ENCODE peak calls at places on chromosomes 1 and 21, in ten cellular contexts. F, S, O, D, M, E, W, V, Y and I are unnamed samples.

GRCh38 chr1:1310476-1311053 is 2.2 kb downstream of the PUSL1 start:
- DNase-seq in V (no peak), M (no peak), F (no peak), W (no peak), D (peak; percentile 16), E (no peak), Y (no peak), O (no peak), S (no peak), I (no peak)

GRCh38 chr1:1926346-1926811 is 7.3 kb upstream of the TMEM52 start:
- DNase-seq in F (no peak), M (no peak), W (no peak), S (no peak), E (no peak), Y (no peak), V (no peak), D (no peak), O (no peak), I (no peak)

GRCh38 chr1:197801111-197801482 is 25.8 kb upstream of the DENND1B start:
- DNase-seq in W (no peak), F (no peak), M (no peak), E (no peak), D (no peak), V (no peak), O (no peak), S (no peak), Y (no peak), I (no peak)

GRCh38 chr21:22536511-22536910 is 1538.3 kb downstream of the NCAM2 start:
- DNase-seq in D (peak; percentile 56), E (no peak), F (no peak), O (no peak), V (no peak), W (no peak), Y (no peak), M (peak; percentile 51), S (no peak), I (no peak)

GRCh38 chr1:54716299-54717047 is 812 bp downstream of the TTC4 start:
- DNase-seq in W (no peak), F (no peak), Y (no peak), S (no peak), E (no peak), D (no peak), M (peak; percentile 43), O (no peak), V (no peak), I (no peak)

GRCh38 chr1:180911640-180912161 is 996 bp upstream of the KIAA1614 start:
- DNase-seq in O (no peak), D (peak; percentile 48), S (no peak), E (no peak), V (no peak), Y (no peak), F (no peak), W (no peak), M (peak; percentile 15), I (no peak)

GRCh38 chr1:181089017-181089776 is 697 bp downstream of the IER5 start:
- DNase-seq in F (no peak), D (no peak), O (peak; percentile 75), M (no peak), E (no peak), V (no peak), W (peak; percentile 10), Y (peak; percentile 45), S (peak; percentile 58), I (no peak)

GRCh38 chr1:4018721-4019521 is 118.8 kb upstream of the C1orf174 start:
- DNase-seq in F (no peak), V (no peak), E (no peak), M (no peak), D (no peak), W (no peak), Y (no peak), S (no peak), O (no peak), I (no peak)

GRCh38 chr21:46274797-46275390 is 10.5 kb downstream of the MCM3AP start:
- DNase-seq in O (no peak), Y (no peak), W (no peak), F (no peak), S (no peak), E (no peak), V (no peak), M (no peak), D (no peak), I (no peak)

GRCh38 chr1:47449702-47450552 is 12.1 kb downstream of the FOXD2 start:
- DNase-seq in E (no peak), F (no peak), S (no peak), Y (no peak), W (no peak), O (peak; percentile 83), D (no peak), V (no peak), M (no peak), I (no peak)

GRCh38 chr21:42366292-42367010 is at the start of gene TFF1:
- DNase-seq in E (no peak), V (no peak), W (no peak), O (no peak), F (no peak), Y (no peak), S (no peak), M (no peak), D (no peak), I (no peak)

GRCh38 chr1:52321051-52321450 is 45.0 kb downstream of the CC2D1B start:
- DNase-seq in W (no peak), Y (no peak), M (no peak), D (no peak), S (no peak), F (no peak), O (no peak), V (no peak), E (no peak), I (no peak)

GRCh38 chr1:214244841-214245240 is 36.1 kb upstream of the SMYD2 start:
- DNase-seq in Y (no peak), O (no peak), F (no peak), M (no peak), V (no peak), D (no peak), W (no peak), E (no peak), S (no peak), I (no peak)

GRCh38 chr1:18949689-18950414 is 6.6 kb downstream of the IFFO2 start:
- DNase-seq in Y (no peak), M (peak; percentile 58), W (no peak), V (no peak), F (no peak), D (peak; percentile 71), E (no peak), S (peak; percentile 42), O (no peak), I (no peak)

GRCh38 chr1:211469938-211470529 is 21.9 kb downstream of the RD3 start:
- DNase-seq in O (peak; percentile 92), E (peak; percentile 45), M (peak; percentile 77), V (peak; percentile 85), W (no peak), F (peak; percentile 72), Y (peak; percentile 34), S (no peak), D (peak; percentile 89), I (peak; percentile 70)

GRCh38 chr1:41382531-41383090 is 21.4 kb downstream of the FOXO6 start:
- DNase-seq in E (no peak), W (no peak), D (no peak), S (no peak), V (no peak), Y (no peak), M (peak; percentile 16), F (no peak), O (peak; percentile 73), I (no peak)

GRCh38 chr1:113057006-113057405 is 16.0 kb upstream of the LRIG2 start:
- DNase-seq in V (no peak), Y (no peak), F (no peak), O (no peak), S (no peak), W (no peak), D (no peak), M (no peak), E (peak; percentile 73), I (no peak)